ENCODE peak calls at places on chromosomes 12 and 14, in four cellular contexts. Y is right lobe of liver, B is cardiac muscle cell, W is stomach. C is an unnamed sample.

GRCh38 chr12:121034906-121035305 is 4.1 kb downstream of the OASL start:
- DNase-seq in Y (no peak), B (no peak), W (no peak), C (no peak)

GRCh38 chr14:24368562-24369252 is 723 bp downstream of the NFATC4 start:
- DNase-seq in Y (no peak), W (no peak), B (peak; percentile 74), C (peak; percentile 53)

GRCh38 chr14:81772391-81772790 is 238.7 kb upstream of the SEL1L start:
- DNase-seq in Y (no peak), W (no peak), B (no peak), C (no peak)

GRCh38 chr14:91484186-91484585 is 25.9 kb downstream of the PPP4R3A start:
- DNase-seq in B (no peak), W (no peak), Y (no peak), C (peak; percentile 32)

GRCh38 chr12:7369274-7369729 is 65.4 kb downstream of the ACSM4 start:
- DNase-seq in W (no peak), B (no peak), Y (no peak), C (no peak)

GRCh38 chr14:69288001-69288771 is 28.2 kb downstream of the GALNT16 start:
- DNase-seq in W (peak; percentile 33), Y (peak; percentile 62), B (peak; percentile 35), C (no peak)

GRCh38 chr12:52173526-52173925 is 18.3 kb downstream of the KRT80 start:
- DNase-seq in W (no peak), B (no peak), Y (no peak), C (no peak)

GRCh38 chr12:12466157-12466556 is 96.5 kb downstream of the DUSP16 start:
- DNase-seq in W (no peak), B (no peak), Y (no peak), C (no peak)

GRCh38 chr14:55097894-55098560 is 31.0 kb upstream of the LGALS3 start:
- DNase-seq in W (peak; percentile 53), B (no peak), Y (no peak), C (peak; percentile 41)

GRCh38 chr12:62562892-62563291 is 96.3 kb downstream of the MON2 start:
- DNase-seq in W (no peak), B (no peak), Y (no peak), C (no peak)

GRCh38 chr12:7581609-7582008 is 78.0 kb upstream of the CD163 start:
- DNase-seq in W (no peak), B (no peak), Y (no peak), C (no peak)

GRCh38 chr14:88825078-88825458 is 617 bp downstream of the TTC8 start:
- DNase-seq in B (no peak), Y (no peak), W (no peak), C (no peak)

GRCh38 chr12:91001306-91001705 is 3.5 kb downstream of the EPYC start:
- DNase-seq in Y (no peak), W (no peak), B (no peak), C (no peak)

GRCh38 chr14:72714094-72714493 is 179.8 kb downstream of the DPF3 start:
- DNase-seq in B (no peak), Y (no peak), W (no peak), C (no peak)

GRCh38 chr14:24067133-24068082 is 4.0 kb upstream of the CPNE6 start:
- DNase-seq in W (no peak), B (no peak), Y (peak; percentile 86), C (no peak)

GRCh38 chr14:80681651-80682050 is 259.9 kb downstream of the CEP128 start:
- DNase-seq in B (no peak), W (no peak), Y (no peak), C (no peak)

GRCh38 chr14:73750161-73750901 is 36.1 kb upstream of the PNMA1 start:
- DNase-seq in Y (no peak), W (peak; percentile 72), B (no peak), C (no peak)

GRCh38 chr14:66070542-66071319 is 415.4 kb upstream of the CCDC196 start:
- DNase-seq in B (peak; percentile 73), W (peak; percentile 62), Y (no peak), C (peak; percentile 62)

GRCh38 chr14:68548194-68549056 is 244.4 kb downstream of the ZFP36L1 start:
- DNase-seq in W (peak; percentile 48), B (peak; percentile 32), Y (no peak), C (no peak)

GRCh38 chr12:40055227-40055579 is 50.7 kb downstream of the SLC2A13 start:
- DNase-seq in Y (no peak), W (no peak), B (no peak), C (no peak)

GRCh38 chr12:24227550-24227949 is 278.1 kb upstream of the SOX5 start:
- DNase-seq in Y (no peak), W (no peak), B (no peak), C (no peak)

GRCh38 chr14:104104006-104104901 is 18.8 kb downstream of the ASPG start:
- DNase-seq in W (no peak), B (no peak), Y (peak; percentile 49), C (no peak)

GRCh38 chr12:111598637-111599458 is at the start of gene ATXN2:
- DNase-seq in B (peak; percentile 82), Y (peak; percentile 79), W (peak; percentile 55), C (peak; percentile 85)

GRCh38 chr12:34298971-34299801 is 276.9 kb downstream of the ALG10 start:
- DNase-seq in Y (peak; percentile 24), W (no peak), B (no peak), C (no peak)

GRCh38 chr12:124469193-124469888 is 98.1 kb downstream of the NCOR2 start:
- DNase-seq in W (no peak), B (no peak), Y (no peak), C (peak; percentile 29)

GRCh38 chr12:63922446-63922845 is 77.9 kb downstream of the SRGAP1 start:
- DNase-seq in W (no peak), Y (no peak), B (no peak), C (no peak)

GRCh38 chr12:96263449-96263902 is 69.3 kb downstream of the ELK3 start:
- DNase-seq in W (peak; percentile 53), Y (peak; percentile 84), B (no peak), C (no peak)

GRCh38 chr14:78448483-78449094 is 278.4 kb downstream of the NRXN3 start:
- DNase-seq in Y (no peak), B (peak; percentile 52), W (peak; percentile 53), C (peak; percentile 50)

GRCh38 chr12:50362671-50363070 is 33.7 kb downstream of the FAM186A start:
- DNase-seq in W (no peak), Y (no peak), B (no peak), C (no peak)

GRCh38 chr12:95215925-95216324 is 1.3 kb downstream of the FGD6 start:
- DNase-seq in Y (no peak), W (no peak), B (peak; percentile 47), C (peak; percentile 48)

GRCh38 chr14:65101631-65102440 is 481 bp downstream of the MAX start:
- DNase-seq in W (peak; percentile 30), Y (peak; percentile 69), B (peak; percentile 38), C (peak; percentile 39)

GRCh38 chr14:75840911-75841310 is 140.9 kb downstream of the TGFB3 start:
- DNase-seq in Y (no peak), B (no peak), W (no peak), C (no peak)

GRCh38 chr12:117342247-117342646 is 19.2 kb downstream of the NOS1 start:
- DNase-seq in Y (no peak), W (no peak), B (no peak), C (no peak)

GRCh38 chr12:121184425-121184824 is 25.5 kb upstream of the P2RX4 start:
- DNase-seq in B (no peak), W (no peak), Y (no peak), C (no peak)

GRCh38 chr12:12461923-12462315 is 100.7 kb downstream of the DUSP16 start:
- DNase-seq in B (no peak), Y (no peak), W (no peak), C (no peak)

GRCh38 chr14:93997082-93997481 is at the start of gene CCDC197:
- DNase-seq in Y (no peak), B (no peak), W (no peak), C (no peak)

GRCh38 chr12:59149995-59150642 is 229.8 kb upstream of the LRIG3 start:
- DNase-seq in B (peak; percentile 86), Y (no peak), W (no peak), C (peak; percentile 81)

GRCh38 chr14:102518063-102518648 is 8.6 kb upstream of the ANKRD9 start:
- DNase-seq in B (no peak), Y (no peak), W (no peak), C (no peak)

GRCh38 chr12:32921397-32921796 is 24.8 kb upstream of the PKP2 start:
- DNase-seq in W (no peak), Y (no peak), B (no peak), C (no peak)

GRCh38 chr12:6074979-6075585 is 49.4 kb downstream of the VWF start:
- DNase-seq in W (peak; percentile 33), B (no peak), Y (no peak), C (no peak)

GRCh38 chr12:89212339-89212771 is 139.9 kb downstream of the DUSP6 start:
- DNase-seq in B (no peak), W (peak; percentile 34), Y (no peak), C (no peak)
- H3K27ac ChIP-seq in B (no peak overlapping the region), W (no peak overlapping the region), Y (peak overlapping the region; percentile 49), C (no peak overlapping the region)

GRCh38 chr12:93060666-93061413 is 131.7 kb upstream of the EEA1 start:
- DNase-seq in W (no peak), B (peak; percentile 36), Y (no peak), C (no peak)
- H3K27ac ChIP-seq in W (no peak overlapping the region), B (peak overlapping the region; percentile 78), Y (no peak overlapping the region), C (no peak overlapping the region)

GRCh38 chr12:75480469-75480949 is at the start of gene GLIPR1:
- DNase-seq in Y (peak; percentile 65), B (no peak), W (peak; percentile 57), C (peak; percentile 56)
- H3K27ac ChIP-seq in Y (peak within 1 kb of the TSS; percentile 22), B (no peak within 1 kb of the TSS), W (peak within 1 kb of the TSS; percentile 38), C (peak within 1 kb of the TSS; percentile 62)

GRCh38 chr12:122403831-122404230 is 18.6 kb downstream of the CLIP1 start:
- DNase-seq in B (no peak), W (no peak), Y (no peak), C (no peak)
- H3K27ac ChIP-seq in B (no peak overlapping the region), W (no peak overlapping the region), Y (no peak overlapping the region), C (no peak overlapping the region)

C was measured in OCI-LY7.